ENCODE peak calls at places on chromosomes 1 and 21, in six cellular contexts. One of them, this sample, is unnamed.

GRCh38 chr1:78728359-78728758 is 78.7 kb downstream of the IFI44 start:
- DNase-seq in uterus: no peak
- DNase-seq in activated T-helper 1 cell treated with anti-CD3 and anti-CD28 coated beads, Interleukin-2, amount 50 U/mL, for 16 hours: no peak
- DNase-seq in NCI-H345: no peak
- DNase-seq in AG08396: no peak
- DNase-seq in kidney tubule cell: no peak
- DNase-seq in this sample: no peak

GRCh38 chr1:185996211-185996610 is 262.0 kb downstream of the HMCN1 start:
- DNase-seq in uterus: no peak
- DNase-seq in kidney tubule cell: peak; percentile 91
- DNase-seq in activated T-helper 1 cell treated with anti-CD3 and anti-CD28 coated beads, Interleukin-2, amount 50 U/mL, for 16 hours: no peak
- DNase-seq in NCI-H345: no peak
- DNase-seq in AG08396: peak; percentile 13
- DNase-seq in this sample: no peak

GRCh38 chr1:202160377-202160940 is at the start of gene PTPN7:
- DNase-seq in NCI-H345: no peak
- DNase-seq in kidney tubule cell: no peak
- DNase-seq in AG08396: no peak
- DNase-seq in activated T-helper 1 cell treated with anti-CD3 and anti-CD28 coated beads, Interleukin-2, amount 50 U/mL, for 16 hours: peak; percentile 59
- DNase-seq in uterus: no peak
- DNase-seq in this sample: peak; percentile 84

GRCh38 chr1:220235462-220235861 is 36.8 kb downstream of the RAB3GAP2 start:
- DNase-seq in NCI-H345: no peak
- DNase-seq in kidney tubule cell: no peak
- DNase-seq in AG08396: no peak
- DNase-seq in uterus: no peak
- DNase-seq in activated T-helper 1 cell treated with anti-CD3 and anti-CD28 coated beads, Interleukin-2, amount 50 U/mL, for 16 hours: no peak
- DNase-seq in this sample: no peak

GRCh38 chr1:202892501-202892900 is 3.6 kb upstream of the RABIF start:
- DNase-seq in uterus: no peak
- DNase-seq in AG08396: no peak
- DNase-seq in kidney tubule cell: no peak
- DNase-seq in activated T-helper 1 cell treated with anti-CD3 and anti-CD28 coated beads, Interleukin-2, amount 50 U/mL, for 16 hours: no peak
- DNase-seq in NCI-H345: no peak
- DNase-seq in this sample: no peak

GRCh38 chr1:201633811-201634210 is 94.9 kb downstream of the NAV1 start:
- DNase-seq in kidney tubule cell: no peak
- DNase-seq in AG08396: no peak
- DNase-seq in uterus: no peak
- DNase-seq in NCI-H345: peak; percentile 66
- DNase-seq in activated T-helper 1 cell treated with anti-CD3 and anti-CD28 coated beads, Interleukin-2, amount 50 U/mL, for 16 hours: no peak
- DNase-seq in this sample: no peak

GRCh38 chr21:22476214-22476613 is 1478.0 kb downstream of the NCAM2 start:
- DNase-seq in AG08396: no peak
- DNase-seq in kidney tubule cell: no peak
- DNase-seq in uterus: no peak
- DNase-seq in NCI-H345: no peak
- DNase-seq in activated T-helper 1 cell treated with anti-CD3 and anti-CD28 coated beads, Interleukin-2, amount 50 U/mL, for 16 hours: no peak
- DNase-seq in this sample: no peak

GRCh38 chr1:178344513-178345077 is 152.2 kb downstream of the CLEC20A start:
- DNase-seq in NCI-H345: no peak
- DNase-seq in kidney tubule cell: peak; percentile 86
- DNase-seq in uterus: no peak
- DNase-seq in AG08396: peak; percentile 29
- DNase-seq in activated T-helper 1 cell treated with anti-CD3 and anti-CD28 coated beads, Interleukin-2, amount 50 U/mL, for 16 hours: no peak
- DNase-seq in this sample: no peak

GRCh38 chr1:153431002-153431401 is 14.7 kb downstream of the S100A7A start:
- DNase-seq in kidney tubule cell: no peak
- DNase-seq in uterus: no peak
- DNase-seq in activated T-helper 1 cell treated with anti-CD3 and anti-CD28 coated beads, Interleukin-2, amount 50 U/mL, for 16 hours: no peak
- DNase-seq in AG08396: no peak
- DNase-seq in NCI-H345: no peak
- DNase-seq in this sample: no peak

GRCh38 chr1:118147542-118147941 is 37.5 kb downstream of the SPAG17 start:
- DNase-seq in kidney tubule cell: peak; percentile 77
- DNase-seq in NCI-H345: no peak
- DNase-seq in activated T-helper 1 cell treated with anti-CD3 and anti-CD28 coated beads, Interleukin-2, amount 50 U/mL, for 16 hours: no peak
- DNase-seq in uterus: no peak
- DNase-seq in AG08396: peak; percentile 45
- DNase-seq in this sample: no peak

GRCh38 chr1:228059536-228060457 is 22.7 kb upstream of the ARF1 start:
- DNase-seq in kidney tubule cell: peak; percentile 80
- DNase-seq in AG08396: peak; percentile 72
- DNase-seq in uterus: no peak
- DNase-seq in NCI-H345: peak; percentile 99
- DNase-seq in activated T-helper 1 cell treated with anti-CD3 and anti-CD28 coated beads, Interleukin-2, amount 50 U/mL, for 16 hours: peak; percentile 27
- DNase-seq in this sample: peak; percentile 99

GRCh38 chr1:3222042-3222692 is 153.2 kb downstream of the PRDM16 start:
- DNase-seq in uterus: no peak
- DNase-seq in NCI-H345: no peak
- DNase-seq in AG08396: no peak
- DNase-seq in kidney tubule cell: no peak
- DNase-seq in activated T-helper 1 cell treated with anti-CD3 and anti-CD28 coated beads, Interleukin-2, amount 50 U/mL, for 16 hours: no peak
- DNase-seq in this sample: peak; percentile 81

GRCh38 chr1:23790696-23791433 is at the start of gene LYPLA2:
- DNase-seq in AG08396: peak; percentile 90
- DNase-seq in uterus: peak; percentile 92
- DNase-seq in kidney tubule cell: peak; percentile 92
- DNase-seq in NCI-H345: peak; percentile 93
- DNase-seq in activated T-helper 1 cell treated with anti-CD3 and anti-CD28 coated beads, Interleukin-2, amount 50 U/mL, for 16 hours: peak; percentile 75
- DNase-seq in this sample: peak; percentile 97

GRCh38 chr21:38768385-38769071 is 37.2 kb upstream of the ETS2 start:
- DNase-seq in NCI-H345: no peak
- DNase-seq in activated T-helper 1 cell treated with anti-CD3 and anti-CD28 coated beads, Interleukin-2, amount 50 U/mL, for 16 hours: no peak
- DNase-seq in AG08396: peak; percentile 83
- DNase-seq in kidney tubule cell: peak; percentile 37
- DNase-seq in uterus: no peak
- DNase-seq in this sample: no peak

GRCh38 chr1:210627740-210628139 is 299.0 kb downstream of the HHAT start:
- DNase-seq in uterus: no peak
- DNase-seq in AG08396: no peak
- DNase-seq in activated T-helper 1 cell treated with anti-CD3 and anti-CD28 coated beads, Interleukin-2, amount 50 U/mL, for 16 hours: no peak
- DNase-seq in NCI-H345: no peak
- DNase-seq in kidney tubule cell: no peak
- DNase-seq in this sample: no peak

GRCh38 chr1:211648336-211648735 is 27.1 kb downstream of the NEK2 start:
- DNase-seq in activated T-helper 1 cell treated with anti-CD3 and anti-CD28 coated beads, Interleukin-2, amount 50 U/mL, for 16 hours: no peak
- DNase-seq in NCI-H345: no peak
- DNase-seq in uterus: no peak
- DNase-seq in AG08396: no peak
- DNase-seq in kidney tubule cell: peak; percentile 84
- DNase-seq in this sample: no peak

GRCh38 chr1:44035726-44036408 is 4.6 kb upstream of the SLC6A9 start:
- DNase-seq in AG08396: no peak
- DNase-seq in activated T-helper 1 cell treated with anti-CD3 and anti-CD28 coated beads, Interleukin-2, amount 50 U/mL, for 16 hours: no peak
- DNase-seq in NCI-H345: no peak
- DNase-seq in kidney tubule cell: no peak
- DNase-seq in uterus: peak; percentile 43
- DNase-seq in this sample: no peak

GRCh38 chr1:228497206-228497605 is 10.0 kb downstream of the RNF187 start:
- DNase-seq in AG08396: no peak
- DNase-seq in kidney tubule cell: no peak
- DNase-seq in NCI-H345: no peak
- DNase-seq in uterus: no peak
- DNase-seq in activated T-helper 1 cell treated with anti-CD3 and anti-CD28 coated beads, Interleukin-2, amount 50 U/mL, for 16 hours: no peak
- DNase-seq in this sample: no peak

GRCh38 chr1:186974774-186975181 is 146.0 kb downstream of the PLA2G4A start:
- DNase-seq in NCI-H345: no peak
- DNase-seq in kidney tubule cell: peak; percentile 53
- DNase-seq in uterus: no peak
- DNase-seq in AG08396: peak; percentile 40
- DNase-seq in activated T-helper 1 cell treated with anti-CD3 and anti-CD28 coated beads, Interleukin-2, amount 50 U/mL, for 16 hours: no peak
- DNase-seq in this sample: no peak

GRCh38 chr1:84375965-84376910 is 22.0 kb upstream of the DNASE2B start:
- DNase-seq in uterus: peak; percentile 38
- DNase-seq in NCI-H345: no peak
- DNase-seq in activated T-helper 1 cell treated with anti-CD3 and anti-CD28 coated beads, Interleukin-2, amount 50 U/mL, for 16 hours: no peak
- DNase-seq in AG08396: no peak
- DNase-seq in kidney tubule cell: no peak
- DNase-seq in this sample: no peak

GRCh38 chr1:169184812-169185211 is 78.3 kb downstream of the ATP1B1 start:
- DNase-seq in NCI-H345: no peak
- DNase-seq in activated T-helper 1 cell treated with anti-CD3 and anti-CD28 coated beads, Interleukin-2, amount 50 U/mL, for 16 hours: no peak
- DNase-seq in kidney tubule cell: no peak
- DNase-seq in AG08396: no peak
- DNase-seq in uterus: no peak
- DNase-seq in this sample: no peak

GRCh38 chr1:66445492-66446181 is 88.3 kb upstream of the SGIP1 start:
- DNase-seq in NCI-H345: no peak
- DNase-seq in AG08396: no peak
- DNase-seq in uterus: no peak
- DNase-seq in kidney tubule cell: no peak
- DNase-seq in activated T-helper 1 cell treated with anti-CD3 and anti-CD28 coated beads, Interleukin-2, amount 50 U/mL, for 16 hours: peak; percentile 15
- DNase-seq in this sample: no peak

This sample was measured in upper lobe of right lung.